ENCODE peak calls at places on chromosomes 12 and 14, in seven cellular contexts. H is right cardiac atrium; Y is activated CD8-positive, alpha-beta T cell treated with anti-CD3 and anti-CD28 coated beads for 36 hours; L is upper lobe of left lung; G is germinal center; N is glutamatergic neuron; Z is T-helper 17 cell. Q is an unnamed sample.

GRCh38 chr14:38089123-38089522 is 118.6 kb upstream of the SSTR1 start:
- DNase-seq in G (no peak), N (no peak), Z (no peak), H (no peak), L (no peak), Y (no peak), Q (peak; percentile 64)

GRCh38 chr14:86221000-86221399 is 691.1 kb downstream of the FLRT2 start:
- DNase-seq in Z (no peak), Y (no peak), G (no peak), N (peak; percentile 49), H (no peak), L (no peak), Q (no peak)

GRCh38 chr14:54174437-54174836 is 217.8 kb upstream of the BMP4 start:
- DNase-seq in Y (no peak), L (no peak), Z (no peak), G (no peak), H (no peak), N (no peak), Q (no peak)

GRCh38 chr14:74085828-74086227 is 1.1 kb downstream of the LIN52 start:
- DNase-seq in G (peak; percentile 7), L (no peak), N (no peak), Y (no peak), H (no peak), Z (no peak), Q (no peak)

GRCh38 chr14:31944256-31945073 is 132.6 kb upstream of the ARHGAP5 start:
- DNase-seq in Z (no peak), L (no peak), N (peak; percentile 39), H (no peak), Y (no peak), G (no peak), Q (no peak)

GRCh38 chr14:43687866-43688265 is 819.2 kb downstream of the FSCB start:
- DNase-seq in H (no peak), N (no peak), Y (no peak), G (no peak), L (no peak), Z (no peak), Q (no peak)

GRCh38 chr14:90198541-90198940 is 57.8 kb upstream of the PSMC1 start:
- DNase-seq in G (no peak), L (no peak), Y (no peak), N (no peak), H (no peak), Z (no peak), Q (no peak)

GRCh38 chr12:65825573-65826512 is 1.6 kb downstream of the HMGA2 start:
- DNase-seq in N (peak; percentile 65), H (peak; percentile 57), Y (peak; percentile 11), Z (no peak), L (no peak), G (peak; percentile 6), Q (no peak)

GRCh38 chr14:53929871-53930685 is 26.5 kb downstream of the BMP4 start:
- DNase-seq in Y (peak; percentile 62), H (no peak), N (no peak), G (peak; percentile 39), L (no peak), Z (no peak), Q (peak; percentile 91)

GRCh38 chr14:98181768-98182167 is 1090.2 kb downstream of the BCL11B start:
- DNase-seq in G (no peak), L (no peak), Z (no peak), N (no peak), H (no peak), Y (no peak), Q (no peak)

GRCh38 chr14:50388256-50388931 is 8.3 kb downstream of the CDKL1 start:
- DNase-seq in Y (no peak), Z (no peak), N (no peak), L (peak; percentile 45), H (no peak), G (no peak), Q (no peak)

GRCh38 chr12:101076940-101077351 is 133.1 kb downstream of the SLC5A8 start:
- DNase-seq in N (no peak), H (no peak), G (no peak), Y (no peak), L (no peak), Z (no peak), Q (no peak)

GRCh38 chr12:30301291-30301690 is 394.4 kb downstream of the IPO8 start:
- DNase-seq in N (no peak), G (no peak), Z (no peak), Y (no peak), H (no peak), L (no peak), Q (no peak)

GRCh38 chr14:95547626-95548327 is 12.9 kb downstream of the GLRX5 start:
- DNase-seq in L (no peak), Z (no peak), G (no peak), N (no peak), Y (no peak), H (no peak), Q (no peak)

GRCh38 chr14:43169722-43170121 is 1337.4 kb downstream of the FSCB start:
- DNase-seq in Y (no peak), H (no peak), G (no peak), L (no peak), N (no peak), Z (no peak), Q (no peak)

GRCh38 chr12:95731519-95731958 is 59.0 kb downstream of the NTN4 start:
- DNase-seq in G (peak; percentile 40), H (no peak), Z (no peak), N (no peak), L (no peak), Y (no peak), Q (no peak)